ENCODE peak calls at places on chromosomes 5 and 9, in four cellular contexts. B is EH; V is stimulated activated CD4-positive, alpha-beta T cell treated with anti-CD3 and anti-CD28 coated beads, Interleukin-1b, Interleukin-23, amount 100 ng/mL, for 48 hours; D is breast epithelium. Z is an unnamed sample.

GRCh38 chr5:35671516-35671915 is 53.9 kb downstream of the SPEF2 start:
- DNase-seq in D (no peak), V (no peak), B (no peak), Z (no peak)

GRCh38 chr9:113569472-113570060 is 106.0 kb downstream of the RGS3 start:
- DNase-seq in V (no peak), B (no peak), D (no peak), Z (no peak)

GRCh38 chr5:170080786-170081445 is 24.8 kb upstream of the FOXI1 start:
- DNase-seq in B (no peak), V (no peak), D (no peak), Z (no peak)

GRCh38 chr9:69963728-69964127 is 79.9 kb upstream of the MAMDC2 start:
- DNase-seq in B (no peak), V (no peak), D (no peak), Z (no peak)

GRCh38 chr9:131480258-131480657 is 22.5 kb upstream of the POMT1 start:
- DNase-seq in V (peak), D (no peak), B (no peak), Z (no peak)

GRCh38 chr5:159826351-159827222 is 89.7 kb upstream of the ADRA1B start:
- DNase-seq in V (no peak), B (peak), D (no peak), Z (no peak)

GRCh38 chr9:32424616-32425015 is 40.2 kb downstream of the ACO1 start:
- DNase-seq in V (no peak), B (peak), D (no peak), Z (no peak)

GRCh38 chr9:92947268-92948031 is at the start of gene FGD3:
- DNase-seq in V (peak), D (peak), B (no peak), Z (peak)

GRCh38 chr5:107542428-107542827 is 128.3 kb downstream of the EFNA5 start:
- DNase-seq in D (peak), B (peak), V (no peak), Z (no peak)